ENCODE peak calls at places on chromosomes 16 and 17, in ten cellular contexts. W, M, V, N, H, K, I, F, S and D are unnamed samples.

GRCh38 chr16:364595-365491 is 5.5 kb downstream of the MRPL28 start:
- DNase-seq in W (no peak), M (no peak), V (no peak), N (no peak), H (no peak), K (no peak), I (no peak), F (no peak), S (no peak), D (no peak)

GRCh38 chr16:25109643-25110042 is 1.9 kb upstream of the LCMT1 start:
- DNase-seq in W (no peak), M (no peak), V (peak; percentile 78), N (no peak), H (no peak), K (peak; percentile 98), I (peak; percentile 26), F (peak; percentile 81), S (peak; percentile 36), D (peak; percentile 78)

GRCh38 chr17:82244413-82245140 is 15.7 kb downstream of the SLC16A3 start:
- DNase-seq in W (no peak), M (no peak), V (no peak), N (no peak), H (no peak), K (no peak), I (no peak), F (peak; percentile 34), S (no peak), D (peak; percentile 44)

GRCh38 chr17:79024901-79025737 is 1.1 kb downstream of the C1QTNF1 start:
- DNase-seq in W (peak; percentile 75), M (no peak), V (no peak), N (no peak), H (no peak), K (no peak), I (no peak), F (peak; percentile 51), S (no peak), D (no peak)

GRCh38 chr16:65667013-65667578 is 545.2 kb upstream of the CDH11 start:
- DNase-seq in W (no peak), M (no peak), V (no peak), N (peak; percentile 51), H (no peak), K (peak; percentile 28), I (no peak), F (no peak), S (no peak), D (peak; percentile 38)

GRCh38 chr17:30831257-30831656 is 509 bp upstream of the ATAD5 start:
- DNase-seq in W (no peak), M (no peak), V (peak; percentile 45), N (peak; percentile 67), H (no peak), K (peak; percentile 5), I (no peak), F (no peak), S (no peak), D (no peak)

GRCh38 chr16:14489460-14489859 is 140.6 kb downstream of the PARN start:
- DNase-seq in W (no peak), M (no peak), V (peak; percentile 80), N (peak; percentile 72), H (no peak), K (peak; percentile 15), I (no peak), F (no peak), S (no peak), D (no peak)

GRCh38 chr17:81307636-81308035 is 12.5 kb upstream of the SLC38A10 start:
- DNase-seq in W (no peak), M (no peak), V (no peak), N (no peak), H (no peak), K (no peak), I (no peak), F (no peak), S (no peak), D (no peak)

GRCh38 chr17:50638851-50639767 is 4.4 kb downstream of the ABCC3 start:
- DNase-seq in W (peak; percentile 82), M (no peak), V (peak; percentile 96), N (no peak), H (peak; percentile 56), K (peak; percentile 97), I (peak; percentile 97), F (peak; percentile 95), S (peak; percentile 91), D (peak; percentile 96)

GRCh38 chr16:367333-367903 is 2.9 kb downstream of the MRPL28 start:
- DNase-seq in W (no peak), M (no peak), V (no peak), N (no peak), H (no peak), K (no peak), I (no peak), F (no peak), S (no peak), D (no peak)

GRCh38 chr16:86120201-86120981 is 221.4 kb downstream of the IRF8 start:
- DNase-seq in W (no peak), M (no peak), V (no peak), N (no peak), H (no peak), K (peak; percentile 41), I (no peak), F (no peak), S (no peak), D (no peak)
- H3K4me1 ChIP-seq in W (no peaks in the 10 kb centered on the region), M (no peaks in the 10 kb centered on the region), V (no peaks in the 10 kb centered on the region), N (no peaks in the 10 kb centered on the region), H (no peaks in the 10 kb centered on the region), K (peaks cover 5% of the 10 kb centered on the region), I (no peaks in the 10 kb centered on the region), F (no peaks in the 10 kb centered on the region), S (no peaks in the 10 kb centered on the region), D (no peaks in the 10 kb centered on the region)

DNA sequence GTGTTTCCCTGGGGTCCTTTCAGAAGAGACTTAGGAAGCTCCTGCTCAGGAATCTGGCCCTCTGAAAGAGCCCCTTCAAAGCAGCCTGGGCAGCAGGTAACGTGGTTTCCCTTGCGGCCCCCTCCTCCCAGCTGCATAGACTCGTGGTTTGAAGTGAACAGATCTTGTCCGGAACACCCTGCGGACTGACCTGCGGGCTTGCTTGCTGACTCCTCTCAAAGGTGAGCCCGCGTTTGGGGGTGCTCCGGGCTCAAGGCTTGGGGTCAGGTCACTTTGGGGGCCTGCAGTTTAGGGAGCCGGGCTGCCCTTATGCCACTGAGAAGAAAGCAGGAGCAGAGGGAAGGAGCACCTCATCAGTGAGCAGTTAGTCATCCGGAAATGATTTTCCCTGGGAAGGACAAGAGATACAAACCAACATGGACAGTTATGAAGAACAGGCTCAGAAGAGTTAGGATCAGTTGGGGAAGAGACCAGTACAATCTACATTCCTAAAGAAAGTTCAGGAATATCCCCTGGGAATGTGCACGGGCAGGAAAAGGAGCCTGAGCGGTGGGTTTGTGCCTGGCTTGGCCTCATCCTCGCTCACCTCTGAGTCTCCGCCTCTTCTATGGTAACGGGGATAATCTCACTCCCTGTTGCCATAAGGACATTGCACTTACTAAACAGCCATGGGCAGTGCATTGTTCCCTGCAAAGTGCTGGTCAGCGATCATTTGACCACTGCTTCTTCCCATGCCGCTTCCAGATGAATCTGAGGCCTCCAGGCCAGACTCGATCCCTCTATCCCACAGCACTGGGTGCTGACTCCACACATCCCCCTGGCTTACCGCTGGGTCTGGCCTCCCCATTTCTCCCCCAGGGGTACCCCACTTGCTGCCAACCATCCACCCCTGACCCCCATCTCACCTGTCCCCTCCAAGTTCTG is 10.0 kb downstream of the LDHD start:
- DNase-seq in W (no peak), M (no peak), V (no peak), N (no peak), H (no peak), K (no peak), I (no peak), F (no peak), S (no peak), D (no peak)
- H3K4me1 ChIP-seq in W (peaks cover 42% of the 10 kb centered on the region), M (peaks cover 13% of the 10 kb centered on the region), V (peaks cover 37% of the 10 kb centered on the region), N (peaks cover 48% of the 10 kb centered on the region), H (peaks cover 10% of the 10 kb centered on the region), K (peaks cover 49% of the 10 kb centered on the region), I (peaks cover 25% of the 10 kb centered on the region), F (peaks cover 45% of the 10 kb centered on the region), S (peaks cover 62% of the 10 kb centered on the region), D (peaks cover 42% of the 10 kb centered on the region)

DNA sequence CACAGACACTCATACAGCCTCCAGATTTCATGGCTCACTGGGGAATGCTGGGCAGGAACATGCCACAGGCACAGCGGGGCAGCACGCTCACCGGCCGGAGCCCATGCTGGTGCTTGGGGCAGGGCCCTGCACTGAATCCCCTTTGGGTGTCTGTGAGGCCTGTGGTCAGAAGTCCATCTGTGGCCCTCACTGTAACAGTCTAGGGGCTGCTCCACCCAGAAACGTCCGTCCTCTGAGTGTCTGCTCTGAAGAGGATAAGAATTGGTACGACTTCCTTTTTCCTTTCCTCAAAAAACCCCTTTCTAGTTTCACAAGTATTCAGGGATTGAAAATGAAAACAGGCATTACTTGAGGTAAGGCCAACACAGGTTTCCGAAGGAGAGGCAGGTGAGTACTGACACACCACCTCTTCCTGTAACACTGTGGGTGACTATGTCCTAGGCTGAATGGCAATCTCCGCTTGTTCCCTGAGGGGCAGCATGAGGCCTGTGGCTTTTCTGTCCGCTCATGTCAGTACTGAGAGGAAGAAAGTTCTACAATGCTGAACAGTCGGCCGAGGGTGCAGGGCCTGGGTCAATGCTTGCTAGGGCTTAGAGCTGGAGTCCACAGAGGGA is 42.5 kb downstream of the TMEM11 start:
- DNase-seq in W (no peak), M (no peak), V (no peak), N (no peak), H (no peak), K (no peak), I (no peak), F (no peak), S (no peak), D (no peak)
- H3K4me1 ChIP-seq in W (peaks cover 30% of the 10 kb centered on the region), M (no peaks in the 10 kb centered on the region), V (no peaks in the 10 kb centered on the region), N (no peaks in the 10 kb centered on the region), H (no peaks in the 10 kb centered on the region), K (peaks cover 11% of the 10 kb centered on the region), I (peaks cover 3% of the 10 kb centered on the region), F (peaks cover 16% of the 10 kb centered on the region), S (peaks cover 51% of the 10 kb centered on the region), D (peaks cover 48% of the 10 kb centered on the region)

DNA sequence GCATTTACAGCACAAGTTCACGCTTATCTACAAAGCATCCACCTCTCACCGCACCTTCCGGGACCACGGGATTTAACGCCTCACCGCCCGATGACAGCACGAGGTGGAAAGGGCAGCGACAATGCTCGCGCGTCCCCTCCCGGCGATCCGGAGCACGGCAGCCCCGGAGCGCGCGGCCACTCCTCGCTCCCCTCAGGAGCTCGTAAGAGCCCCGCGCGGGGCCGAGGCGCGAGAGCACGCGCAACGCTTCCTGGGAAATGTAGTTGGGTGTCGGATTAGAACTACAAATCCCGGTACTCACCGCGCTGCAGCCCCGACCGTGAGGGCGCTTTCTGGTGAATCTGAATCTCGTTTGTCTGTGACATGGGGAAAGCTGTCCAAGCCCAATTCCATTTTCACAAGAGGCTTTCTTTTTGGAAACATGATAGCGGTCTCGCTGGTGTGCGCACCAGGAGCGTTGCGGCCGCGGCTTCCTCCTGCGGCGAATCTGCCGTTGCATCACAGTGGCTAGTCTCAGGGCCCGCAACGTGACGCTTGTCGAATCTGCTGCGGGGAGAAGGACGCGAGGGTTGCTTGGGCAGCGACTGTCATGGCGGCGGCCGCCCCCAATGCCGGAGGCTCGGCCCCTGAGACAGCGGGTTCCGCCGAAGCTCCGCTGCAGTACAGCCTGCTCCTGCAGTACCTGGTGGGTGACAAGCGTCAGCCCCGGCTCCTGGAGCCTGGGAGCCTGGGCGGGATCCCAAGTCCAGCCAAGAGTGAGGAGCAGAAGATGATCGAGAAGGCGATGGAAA is at the start of gene TIMM22:
- DNase-seq in W (peak; percentile 91), M (peak; percentile 98), V (peak; percentile 98), N (peak; percentile 96), H (peak; percentile 92), K (peak; percentile 97), I (peak; percentile 87), F (peak; percentile 94), S (peak; percentile 87), D (peak; percentile 99)
- H3K4me1 ChIP-seq in W (peaks cover 31% of the 10 kb centered on the region), M (peaks cover 3% of the 10 kb centered on the region), V (peaks cover 24% of the 10 kb centered on the region), N (peaks cover 17% of the 10 kb centered on the region), H (no peaks in the 10 kb centered on the region), K (peaks cover 20% of the 10 kb centered on the region), I (peaks cover 15% of the 10 kb centered on the region), F (peaks cover 32% of the 10 kb centered on the region), S (peaks cover 46% of the 10 kb centered on the region), D (peaks cover 25% of the 10 kb centered on the region)

GRCh38 chr16:57663917-57664661 is 4.0 kb upstream of the ADGRG3 start:
- DNase-seq in W (no peak), M (no peak), V (no peak), N (peak; percentile 44), H (no peak), K (no peak), I (no peak), F (no peak), S (no peak), D (no peak)
- H3K4me1 ChIP-seq in W (no peaks in the 10 kb centered on the region), M (no peaks in the 10 kb centered on the region), V (peaks cover 16% of the 10 kb centered on the region), N (no peaks in the 10 kb centered on the region), H (no peaks in the 10 kb centered on the region), K (no peaks in the 10 kb centered on the region), I (no peaks in the 10 kb centered on the region), F (no peaks in the 10 kb centered on the region), S (no peaks in the 10 kb centered on the region), D (no peaks in the 10 kb centered on the region)